ENCODE peak calls at places on chromosomes 6 and 20, in five cellular contexts. S, J, W, X and I are unnamed samples.

GRCh38 chr20:52847739-52848359 is 124.3 kb upstream of the TSHZ2 start:
- DNase-seq in S (no peak), J (no peak), W (no peak), X (peak; percentile 39), I (no peak)

GRCh38 chr6:115753446-115753845 is 307.2 kb downstream of the FRK start:
- DNase-seq in S (no peak), J (peak; percentile 1), W (no peak), X (no peak), I (no peak)

GRCh38 chr6:112149236-112149635 is 61.8 kb downstream of the FAM229B start:
- DNase-seq in S (no peak), J (no peak), W (no peak), X (no peak), I (no peak)

GRCh38 chr6:152356016-152356415 is 281.1 kb downstream of the SYNE1 start:
- DNase-seq in S (no peak), J (peak; percentile 63), W (no peak), X (no peak), I (no peak)

GRCh38 chr20:4873396-4873795 is 127.9 kb downstream of the SLC23A2 start:
- DNase-seq in S (no peak), J (no peak), W (no peak), X (no peak), I (no peak)

GRCh38 chr6:105045546-105045945 is 88.6 kb downstream of the LIN28B start:
- DNase-seq in S (no peak), J (peak; percentile 84), W (no peak), X (no peak), I (no peak)

GRCh38 chr20:2610941-2611720 is 41.3 kb upstream of the NOP56 start:
- DNase-seq in S (no peak), J (peak; percentile 45), W (no peak), X (no peak), I (no peak)

GRCh38 chr6:39835856-39836442 is 43.8 kb downstream of the DAAM2 start:
- DNase-seq in S (no peak), J (no peak), W (no peak), X (no peak), I (no peak)

GRCh38 chr6:81265106-81265505 is 487.4 kb downstream of the TENT5A start:
- DNase-seq in S (no peak), J (no peak), W (no peak), X (no peak), I (no peak)

GRCh38 chr6:125986956-125987617 is 747 bp downstream of the TRMT11 start:
- DNase-seq in S (no peak), J (peak; percentile 19), W (no peak), X (no peak), I (no peak)

GRCh38 chr6:168408504-168409136 is 32.4 kb upstream of the SMOC2 start:
- DNase-seq in S (no peak), J (no peak), W (no peak), X (no peak), I (no peak)

GRCh38 chr6:5592911-5593519 is 331.7 kb downstream of the FARS2 start:
- DNase-seq in S (no peak), J (no peak), W (no peak), X (no peak), I (no peak)

GRCh38 chr6:134376785-134377184 is 58.9 kb upstream of the SGK1 start:
- DNase-seq in S (no peak), J (no peak), W (no peak), X (no peak), I (no peak)

GRCh38 chr6:53547166-53547814 is 2.4 kb upstream of the GCLC start:
- DNase-seq in S (no peak), J (no peak), W (peak; percentile 55), X (no peak), I (no peak)

GRCh38 chr6:29941006-29941405 is 1.3 kb upstream of the HLA-A start:
- DNase-seq in S (no peak), J (no peak), W (no peak), X (no peak), I (no peak)
- H3K4me3 ChIP-seq in S (peak overlapping the region; percentile 95), J (no peak overlapping the region), W (no peak overlapping the region), X (no peak overlapping the region), I (peak overlapping the region; percentile 91)

DNA sequence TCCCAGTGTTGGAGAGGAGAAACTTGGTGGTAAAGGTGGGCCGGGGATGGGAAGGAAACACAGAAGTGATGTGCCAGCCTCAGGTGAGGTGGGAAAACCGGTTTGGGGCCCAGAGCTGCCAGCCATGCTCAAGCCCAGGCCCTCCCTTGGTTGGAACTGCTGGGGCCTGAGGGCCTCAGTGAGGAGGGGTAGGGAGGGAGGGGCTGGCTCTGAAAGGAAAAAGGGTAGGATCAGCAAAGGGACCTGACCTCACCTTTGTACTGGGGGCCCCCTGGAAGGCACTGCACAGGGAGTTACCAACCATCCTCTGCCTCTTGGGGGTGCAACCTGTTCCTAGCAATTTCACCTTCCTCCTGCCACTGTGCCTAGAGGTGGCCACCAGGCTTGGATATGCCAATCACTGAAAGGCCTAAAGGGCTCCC is 1.8 kb upstream of the SPEF1 start:
- DNase-seq in S (no peak), J (peak; percentile 39), W (no peak), X (peak; percentile 73), I (no peak)
- H3K4me1 ChIP-seq in S (peaks cover 40% of the 10 kb centered on the region), J (peaks cover 34% of the 10 kb centered on the region), W (peaks cover 11% of the 10 kb centered on the region), X (peaks cover 22% of the 10 kb centered on the region), I (peaks cover 27% of the 10 kb centered on the region)

DNA sequence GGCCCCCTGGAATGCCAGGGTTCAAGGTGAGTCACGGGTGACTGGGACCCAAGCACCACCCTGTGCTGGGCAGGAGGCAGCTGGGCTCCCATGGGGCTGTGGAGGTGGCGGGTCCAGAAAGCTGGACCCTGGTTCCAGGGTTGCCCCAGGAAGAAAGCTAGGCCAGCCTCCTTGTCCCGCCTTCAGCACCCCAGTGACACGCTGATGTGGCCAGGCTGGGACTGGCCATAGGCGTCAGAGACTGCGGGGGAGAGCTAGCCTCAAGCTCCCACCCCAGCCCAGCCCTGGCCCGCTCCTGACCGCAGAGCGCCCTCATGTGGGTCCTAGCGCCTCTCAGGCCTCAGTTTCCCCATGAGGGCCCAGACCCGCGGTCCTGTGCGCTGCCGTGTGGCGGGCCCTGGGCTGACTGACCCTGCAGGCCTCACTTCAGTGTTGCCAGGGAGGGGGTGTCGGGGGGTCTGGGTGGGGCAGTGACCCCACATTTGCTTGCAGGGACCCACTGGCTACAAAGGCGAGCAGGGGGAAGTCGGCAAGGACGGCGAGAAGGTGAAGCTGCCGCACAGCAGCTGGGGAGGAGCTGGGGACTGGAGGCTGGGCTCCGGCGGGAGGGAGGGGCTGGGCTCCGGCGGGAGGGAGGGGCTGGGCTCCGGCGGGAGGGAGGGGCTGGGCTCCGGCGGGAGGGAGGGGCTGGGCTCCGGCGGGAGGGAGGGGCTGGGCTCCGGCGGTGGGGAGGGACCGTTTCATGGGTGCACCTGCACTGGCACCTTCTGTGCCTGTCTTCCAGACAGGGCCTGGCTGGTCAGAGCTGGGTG is 7.8 kb downstream of the COL9A3 start:
- DNase-seq in S (peak; percentile 19), J (peak; percentile 42), W (peak; percentile 65), X (no peak), I (peak; percentile 27)
- H3K4me3 ChIP-seq in S (no peak overlapping the region), J (peak overlapping the region; percentile 62), W (no peak overlapping the region), X (no peak overlapping the region), I (no peak overlapping the region)

DNA sequence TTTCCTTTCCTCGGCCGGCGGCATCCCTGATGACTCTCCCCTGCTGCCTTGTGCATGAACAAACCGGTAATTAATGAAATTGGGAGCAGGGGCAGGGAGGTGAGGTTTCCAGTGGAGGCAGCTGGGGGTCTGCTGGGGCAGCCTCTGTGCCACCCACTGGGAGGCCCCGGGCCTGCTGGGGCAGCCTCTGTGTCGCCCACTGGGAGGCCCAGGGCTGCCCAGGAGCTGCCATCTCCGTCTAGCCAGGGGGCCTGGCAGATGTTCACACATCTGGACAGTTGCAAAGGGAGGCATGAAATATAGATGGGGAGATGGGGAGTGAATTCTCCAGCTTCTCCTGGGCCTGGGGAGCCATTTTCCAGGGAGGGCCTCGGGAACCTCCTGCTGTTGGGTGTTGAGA is 33.8 kb downstream of the TOX2 start:
- DNase-seq in S (no peak), J (no peak), W (no peak), X (no peak), I (no peak)
- H3K4me1 ChIP-seq in S (peaks cover 52% of the 10 kb centered on the region), J (peaks cover 3% of the 10 kb centered on the region), W (no peaks in the 10 kb centered on the region), X (no peaks in the 10 kb centered on the region), I (peaks cover 88% of the 10 kb centered on the region)

GRCh38 chr6:146914563-146915483 is 289.4 kb upstream of the STXBP5 start:
- DNase-seq in S (no peak), J (peak; percentile 90), W (no peak), X (no peak), I (no peak)

GRCh38 chr6:146915671-146916127 is 288.5 kb upstream of the STXBP5 start:
- DNase-seq in S (no peak), J (peak; percentile 60), W (no peak), X (no peak), I (no peak)

GRCh38 chr6:146911635-146912034 is 292.6 kb upstream of the STXBP5 start:
- DNase-seq in S (no peak), J (no peak), W (no peak), X (no peak), I (no peak)

GRCh38 chr6:146912730-146913680 is 291.2 kb upstream of the STXBP5 start:
- DNase-seq in S (no peak), J (no peak), W (no peak), X (no peak), I (no peak)

GRCh38 chr6:146913842-146914562 is 290.2 kb upstream of the STXBP5 start:
- DNase-seq in S (no peak), J (peak; percentile 93), W (peak; percentile 79), X (peak; percentile 24), I (no peak)
- H3K4me3 ChIP-seq in S (no peak overlapping the region), J (peak overlapping the region; percentile 58), W (no peak overlapping the region), X (no peak overlapping the region), I (no peak overlapping the region)

GRCh38 chr20:46355778-46356177 is 47.5 kb upstream of the CDH22 start:
- DNase-seq in S (no peak), J (no peak), W (no peak), X (no peak), I (no peak)

GRCh38 chr20:46358336-46359058 is 47.9 kb downstream of the ELMO2 start:
- DNase-seq in S (no peak), J (no peak), W (no peak), X (no peak), I (no peak)

GRCh38 chr20:46356195-46357029 is 48.1 kb upstream of the CDH22 start:
- DNase-seq in S (no peak), J (no peak), W (no peak), X (no peak), I (no peak)

GRCh38 chr20:46354920-46355654 is 46.8 kb upstream of the CDH22 start:
- DNase-seq in S (no peak), J (no peak), W (no peak), X (no peak), I (no peak)

DNA sequence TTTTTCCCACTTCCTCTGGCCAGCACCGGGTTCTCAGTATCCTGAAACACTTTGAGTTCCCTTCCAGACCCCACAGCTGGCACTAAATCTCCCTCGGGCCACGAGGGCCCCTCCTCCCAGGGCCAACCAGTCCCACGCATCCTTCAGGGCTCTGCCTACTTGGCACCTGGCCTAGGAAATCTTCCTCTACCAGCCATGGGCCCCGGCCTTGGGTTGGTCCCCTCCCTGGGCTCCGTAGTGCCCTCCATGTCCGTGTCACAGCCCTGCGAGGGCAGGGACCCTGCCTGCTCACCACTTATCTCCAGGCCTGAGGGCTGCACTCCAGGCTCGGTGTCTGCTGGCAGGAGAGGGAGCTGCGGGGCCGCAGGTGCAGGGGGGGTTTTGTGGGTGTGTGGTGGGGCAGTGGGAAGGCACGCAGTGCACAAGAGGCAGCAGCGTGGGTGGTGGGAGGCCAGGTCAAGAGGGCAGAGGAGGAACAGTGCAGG is 48.8 kb upstream of the CDH22 start:
- DNase-seq in S (no peak), J (no peak), W (peak; percentile 75), X (no peak), I (no peak)
- H3K4me1 ChIP-seq in S (peaks cover 39% of the 10 kb centered on the region), J (no peaks in the 10 kb centered on the region), W (peaks cover 18% of the 10 kb centered on the region), X (peaks cover 6% of the 10 kb centered on the region), I (peaks cover 41% of the 10 kb centered on the region)